ENCODE peak calls at places on chromosomes 2 and 18, in four cellular contexts. D is SK-N-SH, Q is GM12878, N is HepG2. L is an unnamed sample.
A peak's percentile ranks its signal among the peaks of the same experiment; 100 is the strongest.

GRCh38 chr2:127421116-127421800 is 3.0 kb downstream of the PROC start:
- DNase-seq in N (no peak), Q (no peak), D (no peak), L (no peak)

GRCh38 chr18:36471393-36471792 is 173.9 kb downstream of the FHOD3 start:
- DNase-seq in D (no peak), N (no peak), Q (no peak), L (no peak)

GRCh38 chr18:34283506-34283905 is 58.8 kb upstream of the NOL4 start:
- DNase-seq in Q (no peak), N (no peak), D (no peak), L (no peak)

GRCh38 chr18:27005589-27005988 is 140.1 kb upstream of the AQP4 start:
- DNase-seq in Q (no peak), N (peak; percentile 22), D (peak; percentile 19), L (peak; percentile 39)

GRCh38 chr2:143758629-143759330 is 629.6 kb downstream of the ARHGAP15 start:
- DNase-seq in N (no peak), Q (no peak), D (no peak), L (no peak)

GRCh38 chr18:26978812-26979341 is 113.4 kb upstream of the AQP4 start:
- DNase-seq in D (no peak), N (no peak), Q (peak; percentile 76), L (no peak)

GRCh38 chr2:41932241-41933034 is 115.4 kb upstream of the PKDCC start:
- DNase-seq in Q (no peak), N (no peak), D (peak; percentile 90), L (no peak)

GRCh38 chr18:48621815-48622555 is 83.2 kb downstream of the CTIF start:
- DNase-seq in D (no peak), N (no peak), Q (no peak), L (no peak)

GRCh38 chr2:74499269-74499939 is at the start of gene LBX2:
- DNase-seq in Q (no peak), D (peak; percentile 57), N (no peak), L (no peak)

GRCh38 chr2:63192169-63192888 is 141.7 kb downstream of the OTX1 start:
- DNase-seq in Q (no peak), N (peak; percentile 94), D (no peak), L (no peak)

GRCh38 chr2:216717491-216717901 is 22.1 kb upstream of the IGFBP5 start:
- DNase-seq in Q (no peak), D (no peak), N (no peak), L (no peak)

GRCh38 chr2:236548179-236548918 is 21.3 kb upstream of the ACKR3 start:
- DNase-seq in D (no peak), Q (no peak), N (no peak), L (no peak)

GRCh38 chr2:7601990-7602389 is 684.8 kb downstream of the RNF144A start:
- DNase-seq in Q (no peak), D (no peak), N (no peak), L (no peak)

GRCh38 chr2:64654993-64655666 is 1.4 kb upstream of the SERTAD2 start:
- DNase-seq in N (peak; percentile 42), Q (no peak), D (no peak), L (peak; percentile 45)

GRCh38 chr2:217972037-217972436 is 30.8 kb downstream of the TNS1 start:
- DNase-seq in D (no peak), Q (no peak), N (no peak), L (no peak)

GRCh38 chr2:69946351-69947077 is 14.9 kb downstream of the ASPRV1 start:
- DNase-seq in N (peak; percentile 82), Q (peak; percentile 30), D (no peak), L (peak; percentile 69)

GRCh38 chr18:79825913-79826312 is 28.2 kb downstream of the KCNG2 start:
- DNase-seq in Q (no peak), N (no peak), D (no peak), L (no peak)

GRCh38 chr2:126810001-126810400 is 88.7 kb upstream of the TEX51 start:
- DNase-seq in N (no peak), Q (no peak), D (no peak), L (no peak)

GRCh38 chr2:239276813-239277193 is 124.0 kb downstream of the HDAC4 start:
- DNase-seq in N (no peak), Q (no peak), D (no peak), L (no peak)

GRCh38 chr2:239278941-239279365 is 121.9 kb downstream of the HDAC4 start:
- DNase-seq in N (no peak), D (no peak), Q (no peak), L (no peak)

GRCh38 chr2:239277401-239278085 is 123.3 kb downstream of the HDAC4 start:
- DNase-seq in Q (no peak), D (no peak), N (no peak), L (no peak)

GRCh38 chr2:239279508-239280295 is 121.1 kb downstream of the HDAC4 start:
- DNase-seq in D (no peak), Q (no peak), N (no peak), L (no peak)

GRCh38 chr2:239278361-239278760 is 122.5 kb downstream of the HDAC4 start:
- DNase-seq in N (no peak), D (no peak), Q (no peak), L (no peak)
- H3K4me1 ChIP-seq in N (peaks cover 13% of the 10 kb centered on the region), D (peaks cover 70% of the 10 kb centered on the region), Q (peaks cover 17% of the 10 kb centered on the region), L (peaks cover 69% of the 10 kb centered on the region)

GRCh38 chr2:211033765-211034164 is 477.4 kb downstream of the CPS1 start:
- DNase-seq in N (peak; percentile 35), D (peak; percentile 6), Q (no peak), L (peak; percentile 12)
- TF ChIP-seq SMC3 in N (peak; percentile 31), D (peak; percentile 38), Q (no peak), L (no peak)

GRCh38 chr2:195562624-195563566 is 94.1 kb upstream of the SLC39A10 start:
- DNase-seq in N (no peak), D (peak; percentile 31), Q (no peak), L (no peak)

GRCh38 chr2:195566201-195566600 is 90.8 kb upstream of the SLC39A10 start:
- DNase-seq in N (no peak), Q (no peak), D (no peak), L (no peak)

GRCh38 chr2:195560209-195560907 is 96.7 kb upstream of the SLC39A10 start:
- DNase-seq in N (no peak), Q (no peak), D (no peak), L (peak; percentile 26)

GRCh38 chr2:195561205-195562032 is 95.6 kb upstream of the SLC39A10 start:
- DNase-seq in N (no peak), Q (peak; percentile 82), D (no peak), L (peak; percentile 75)

DNA sequence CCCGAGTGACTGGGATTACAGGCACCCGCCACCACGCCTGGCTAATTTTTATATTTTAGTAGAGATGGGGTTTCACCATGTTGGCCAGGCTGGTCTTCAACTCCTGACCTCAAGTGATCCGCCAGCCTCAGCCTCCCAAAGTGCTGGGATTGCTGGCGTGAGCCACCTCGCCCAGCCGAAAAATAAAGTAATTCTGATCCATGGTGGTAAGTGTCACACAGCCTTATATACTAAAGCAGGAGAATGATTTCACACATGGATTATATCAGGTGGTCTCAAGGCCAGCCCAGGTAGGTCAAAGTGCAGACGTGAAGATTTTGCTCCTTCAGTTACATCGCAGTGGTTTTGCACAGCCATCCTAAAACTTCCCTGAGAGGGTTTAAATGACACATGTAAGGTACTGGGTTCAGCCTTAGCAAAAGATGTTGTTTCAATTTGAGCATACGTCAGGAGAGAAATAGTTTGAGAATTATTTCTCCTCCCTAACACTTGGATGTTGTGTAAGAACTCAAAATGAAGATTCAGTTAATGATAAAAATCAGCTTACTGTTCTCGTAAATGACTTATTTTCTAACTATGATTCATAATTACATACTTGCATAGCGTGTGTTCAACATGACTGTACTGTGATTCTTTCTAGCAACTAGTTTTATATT is 93.0 kb upstream of the SLC39A10 start:
- DNase-seq in Q (no peak), D (no peak), N (no peak), L (no peak)
- TF ChIP-seq PBX3 in Q (no peak), D (peak; percentile 35), N (no peak), L (no peak)

GRCh38 chr2:219251656-219252055 is 1.4 kb upstream of the TUBA4B start:
- DNase-seq in Q (no peak), D (no peak), N (no peak), L (no peak)

GRCh38 chr2:219252900-219253752 is at the start of gene TUBA4B:
- DNase-seq in D (peak; percentile 51), Q (no peak), N (no peak), L (peak; percentile 43)

GRCh38 chr2:219250044-219250781 is 2.8 kb upstream of the TUBA4B start:
- DNase-seq in Q (no peak), N (no peak), D (no peak), L (no peak)

GRCh38 chr2:219252570-219252899 is 508 bp upstream of the TUBA4B start:
- DNase-seq in N (no peak), Q (no peak), D (peak; percentile 43), L (no peak)

DNA sequence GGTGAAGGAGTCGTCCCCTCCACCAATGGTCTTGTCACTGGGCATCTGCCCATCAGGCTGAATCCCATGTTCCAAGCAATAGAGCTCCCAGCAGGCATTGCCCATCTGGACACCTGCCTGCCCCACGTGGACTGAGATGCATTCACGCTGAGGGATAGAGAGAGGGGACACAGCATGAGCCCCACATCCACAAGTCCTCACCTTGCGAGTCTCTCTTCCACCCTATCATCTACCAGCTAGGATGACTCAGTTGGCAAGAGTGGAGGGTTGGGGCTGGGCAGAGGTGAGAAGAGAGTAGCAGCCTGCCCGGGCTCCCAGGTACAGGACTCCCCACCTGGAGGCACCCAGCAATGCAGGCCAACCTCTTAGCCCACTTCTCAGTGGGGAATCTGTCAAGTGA is 959 bp upstream of the TUBA4B start:
- DNase-seq in N (no peak), D (no peak), Q (no peak), L (no peak)
- H3K4me1 ChIP-seq in N (peaks cover 71% of the 10 kb centered on the region), D (peaks cover 22% of the 10 kb centered on the region), Q (peaks cover 37% of the 10 kb centered on the region), L (peaks cover 56% of the 10 kb centered on the region)

DNA sequence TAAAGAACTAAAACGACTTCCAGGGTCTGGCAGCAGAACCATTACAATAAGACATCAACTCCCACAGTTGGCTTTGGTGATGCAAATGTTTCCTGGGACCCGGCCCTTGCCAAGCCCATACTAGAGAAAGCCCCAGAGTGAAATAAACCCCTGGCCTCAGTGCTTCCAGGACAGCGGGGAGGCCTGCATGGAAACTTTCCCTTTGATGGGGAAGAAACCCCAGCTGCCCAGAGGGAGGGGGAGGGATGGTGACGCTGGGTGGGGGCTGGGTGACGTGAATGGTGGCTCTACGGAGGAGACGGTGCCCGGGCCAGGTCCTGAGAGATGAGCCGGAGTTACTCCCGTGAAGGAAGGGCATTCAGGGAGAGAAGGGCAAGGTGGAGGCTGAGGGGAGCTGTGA is 27.5 kb downstream of the INHBB start:
- DNase-seq in N (no peak), Q (no peak), D (no peak), L (no peak)
- TF ChIP-seq SMC3 in N (no peak), Q (no peak), D (no peak), L (no peak)

GRCh38 chr2:10038716-10039115 is 4.6 kb upstream of the KLF11 start:
- DNase-seq in N (no peak), D (no peak), Q (no peak), L (no peak)
- TF ChIP-seq PBX3 in N (no peak), D (no peak), Q (no peak), L (no peak)

GRCh38 chr2:20900052-20900636 is 77.2 kb upstream of the LDAH start:
- DNase-seq in N (no peak), Q (no peak), D (peak; percentile 64), L (no peak)

GRCh38 chr2:20897874-20898453 is 75.1 kb upstream of the LDAH start:
- DNase-seq in N (peak; percentile 23), D (no peak), Q (no peak), L (no peak)

GRCh38 chr2:20897047-20897446 is 74.1 kb upstream of the LDAH start:
- DNase-seq in Q (no peak), N (no peak), D (no peak), L (no peak)
- H3K4me1 ChIP-seq in Q (no peaks in the 10 kb centered on the region), N (peaks cover 7% of the 10 kb centered on the region), D (peaks cover 14% of the 10 kb centered on the region), L (no peaks in the 10 kb centered on the region)

L was measured in A549.